ENCODE peak calls at places on chromosomes 3 and 15, in five cellular contexts. One of them, this sample, is unnamed.
A peak's percentile ranks its signal among the peaks of the same experiment; 100 is the strongest.

GRCh38 chr3:62131620-62132019 is 241.7 kb downstream of the FEZF2 start:
- DNase-seq in HEK293T: no peak
- DNase-seq in GM12878: no peak
- DNase-seq in K562: peak; percentile 29
- DNase-seq in SK-N-SH: peak; percentile 28
- DNase-seq in this sample: no peak

GRCh38 chr15:26970712-26971210 is at the start of gene GABRG3:
- DNase-seq in HEK293T: no peak
- DNase-seq in K562: no peak
- DNase-seq in GM12878: no peak
- DNase-seq in SK-N-SH: peak; percentile 79
- DNase-seq in this sample: no peak

GRCh38 chr3:38454179-38454883 is 641 bp downstream of the ACVR2B start:
- DNase-seq in HEK293T: peak; percentile 42
- DNase-seq in SK-N-SH: peak; percentile 68
- DNase-seq in GM12878: no peak
- DNase-seq in K562: peak; percentile 81
- DNase-seq in this sample: no peak

GRCh38 chr3:73508330-73508954 is 116.3 kb downstream of the PDZRN3 start:
- DNase-seq in GM12878: no peak
- DNase-seq in K562: peak; percentile 41
- DNase-seq in SK-N-SH: peak; percentile 51
- DNase-seq in HEK293T: peak; percentile 69
- DNase-seq in this sample: peak; percentile 44

GRCh38 chr3:95775486-95776094 is 1038.8 kb upstream of the EPHA6 start:
- DNase-seq in GM12878: no peak
- DNase-seq in K562: no peak
- DNase-seq in HEK293T: no peak
- DNase-seq in SK-N-SH: no peak
- DNase-seq in this sample: no peak

GRCh38 chr15:65196637-65197336 is 11.6 kb upstream of the CLPX start:
- DNase-seq in K562: no peak
- DNase-seq in SK-N-SH: no peak
- DNase-seq in HEK293T: no peak
- DNase-seq in GM12878: no peak
- DNase-seq in this sample: no peak

GRCh38 chr3:75294124-75294523 is 370.0 kb upstream of the FRG2C start:
- DNase-seq in SK-N-SH: peak; percentile 78
- DNase-seq in GM12878: no peak
- DNase-seq in K562: peak; percentile 14
- DNase-seq in HEK293T: peak; percentile 47
- DNase-seq in this sample: peak; percentile 2

GRCh38 chr15:35540885-35541284 is 5.1 kb downstream of the DPH6 start:
- DNase-seq in K562: no peak
- DNase-seq in GM12878: no peak
- DNase-seq in SK-N-SH: no peak
- DNase-seq in HEK293T: no peak
- DNase-seq in this sample: no peak

GRCh38 chr3:104291878-104292277 is 1074.8 kb upstream of the ALCAM start:
- DNase-seq in K562: no peak
- DNase-seq in GM12878: no peak
- DNase-seq in SK-N-SH: no peak
- DNase-seq in HEK293T: no peak
- DNase-seq in this sample: no peak

GRCh38 chr3:52017467-52018065 is 21.9 kb upstream of the RPL29 start:
- DNase-seq in HEK293T: no peak
- DNase-seq in K562: no peak
- DNase-seq in GM12878: no peak
- DNase-seq in SK-N-SH: no peak
- DNase-seq in this sample: no peak

GRCh38 chr3:141656771-141657170 is 81.3 kb upstream of the RNF7 start:
- DNase-seq in K562: no peak
- DNase-seq in GM12878: no peak
- DNase-seq in SK-N-SH: no peak
- DNase-seq in HEK293T: no peak
- DNase-seq in this sample: no peak

GRCh38 chr15:29819979-29820801 is 2.1 kb downstream of the TJP1 start:
- DNase-seq in K562: no peak
- DNase-seq in GM12878: no peak
- DNase-seq in SK-N-SH: no peak
- DNase-seq in HEK293T: no peak
- DNase-seq in this sample: no peak

GRCh38 chr3:123799544-123800351 is 84.4 kb downstream of the MYLK start:
- DNase-seq in GM12878: no peak
- DNase-seq in HEK293T: no peak
- DNase-seq in K562: no peak
- DNase-seq in SK-N-SH: no peak
- DNase-seq in this sample: peak; percentile 89

GRCh38 chr15:91100561-91101355 is 701 bp downstream of the SV2B start:
- DNase-seq in HEK293T: no peak
- DNase-seq in K562: no peak
- DNase-seq in SK-N-SH: peak; percentile 37
- DNase-seq in GM12878: no peak
- DNase-seq in this sample: no peak

GRCh38 chr3:144864646-144865045 is 893.0 kb downstream of the DIPK2A start:
- DNase-seq in GM12878: no peak
- DNase-seq in K562: no peak
- DNase-seq in HEK293T: no peak
- DNase-seq in SK-N-SH: no peak
- DNase-seq in this sample: no peak

GRCh38 chr15:44541282-44541958 is 4.5 kb downstream of the EIF3J start:
- DNase-seq in HEK293T: no peak
- DNase-seq in GM12878: no peak
- DNase-seq in SK-N-SH: no peak
- DNase-seq in K562: no peak
- DNase-seq in this sample: peak; percentile 16

GRCh38 chr3:20215636-20216035 is 29.6 kb upstream of the SGO1 start:
- DNase-seq in SK-N-SH: no peak
- DNase-seq in HEK293T: no peak
- DNase-seq in GM12878: no peak
- DNase-seq in K562: no peak
- DNase-seq in this sample: no peak

GRCh38 chr15:75904241-75904631 is 558 bp downstream of the FBXO22 start:
- DNase-seq in GM12878: no peak
- DNase-seq in K562: no peak
- DNase-seq in SK-N-SH: peak; percentile 61
- DNase-seq in HEK293T: peak; percentile 50
- DNase-seq in this sample: peak; percentile 43

GRCh38 chr15:35630570-35630969 is 84.6 kb upstream of the DPH6 start:
- DNase-seq in SK-N-SH: no peak
- DNase-seq in K562: no peak
- DNase-seq in HEK293T: no peak
- DNase-seq in GM12878: no peak
- DNase-seq in this sample: peak; percentile 1

GRCh38 chr3:52407779-52408178 is 37.1 kb downstream of the SEMA3G start:
- DNase-seq in HEK293T: no peak
- DNase-seq in K562: no peak
- DNase-seq in GM12878: no peak
- DNase-seq in SK-N-SH: peak; percentile 11
- DNase-seq in this sample: no peak

GRCh38 chr3:97838393-97838792 is 16.6 kb downstream of the CRYBG3 start:
- DNase-seq in HEK293T: no peak
- DNase-seq in SK-N-SH: no peak
- DNase-seq in GM12878: no peak
- DNase-seq in K562: no peak
- DNase-seq in this sample: no peak
- TF ChIP-seq FOXM1 in HEK293T: no peak
- TF ChIP-seq FOXM1 in SK-N-SH: no peak
- TF ChIP-seq FOXM1 in GM12878: no peak
- TF ChIP-seq FOXM1 in K562: no peak
- TF ChIP-seq FOXM1 in this sample: no peak

GRCh38 chr3:135992072-135992471 is 26.5 kb downstream of the PPP2R3A start:
- DNase-seq in SK-N-SH: no peak
- DNase-seq in K562: no peak
- DNase-seq in GM12878: no peak
- DNase-seq in HEK293T: no peak
- DNase-seq in this sample: no peak
- TF ChIP-seq FOXM1 in SK-N-SH: peak; percentile 67
- TF ChIP-seq FOXM1 in K562: no peak
- TF ChIP-seq FOXM1 in GM12878: no peak
- TF ChIP-seq FOXM1 in HEK293T: no peak
- TF ChIP-seq FOXM1 in this sample: no peak

DNA sequence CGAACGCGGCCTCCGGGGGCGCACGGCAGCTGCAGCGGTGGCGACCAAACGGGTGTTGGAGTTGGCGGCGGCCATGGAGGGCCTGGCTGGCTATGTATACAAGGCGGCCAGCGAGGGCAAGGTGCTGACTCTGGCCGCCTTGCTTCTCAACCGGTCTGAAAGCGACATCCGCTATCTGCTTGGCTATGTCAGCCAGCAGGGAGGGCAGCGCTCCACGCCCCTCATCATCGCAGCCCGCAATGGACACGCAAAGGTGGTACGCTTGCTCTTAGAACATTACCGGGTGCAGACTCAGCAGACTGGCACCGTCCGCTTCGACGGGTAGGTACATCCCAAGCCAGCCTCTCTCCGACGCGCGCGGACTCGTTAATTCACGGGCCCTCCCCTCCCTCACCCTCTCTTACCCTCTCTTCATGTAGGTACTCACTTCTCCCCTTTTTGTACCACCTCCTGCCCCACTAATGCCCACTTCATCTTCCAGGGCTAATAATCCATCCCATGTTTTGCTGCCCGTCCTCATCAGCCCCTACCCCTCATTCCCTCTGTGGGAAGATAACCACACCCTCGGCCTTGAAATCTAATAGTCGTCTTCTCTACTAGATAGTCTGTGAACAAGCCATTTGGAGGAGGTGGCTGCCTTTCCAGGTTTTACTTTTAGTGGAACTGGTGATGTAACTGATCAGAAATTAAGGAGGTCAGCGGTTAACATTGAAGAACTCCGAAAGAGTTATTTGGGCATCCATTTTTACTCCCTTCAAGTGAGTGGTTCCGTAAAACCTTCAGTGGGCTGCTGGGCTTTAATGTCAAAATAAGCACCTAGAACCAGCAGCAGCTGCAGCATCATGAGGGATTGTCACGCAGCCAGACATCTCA is 1.0 kb downstream of the FEM1B start:
- DNase-seq in HEK293T: peak; percentile 52
- DNase-seq in SK-N-SH: peak; percentile 53
- DNase-seq in K562: no peak
- DNase-seq in GM12878: no peak
- DNase-seq in this sample: peak; percentile 65
- TF ChIP-seq FOXM1 in HEK293T: no peak
- TF ChIP-seq FOXM1 in SK-N-SH: no peak
- TF ChIP-seq FOXM1 in K562: no peak
- TF ChIP-seq FOXM1 in GM12878: no peak
- TF ChIP-seq FOXM1 in this sample: no peak

GRCh38 chr3:196872316-196872715 is 4.6 kb downstream of the SENP5 start:
- DNase-seq in GM12878: no peak
- DNase-seq in HEK293T: no peak
- DNase-seq in SK-N-SH: no peak
- DNase-seq in K562: no peak
- DNase-seq in this sample: no peak

GRCh38 chr3:196867507-196868296 is at the start of gene SENP5:
- DNase-seq in HEK293T: peak; percentile 88
- DNase-seq in K562: peak; percentile 95
- DNase-seq in GM12878: peak; percentile 43
- DNase-seq in SK-N-SH: peak; percentile 97
- DNase-seq in this sample: peak; percentile 75

GRCh38 chr3:196867155-196867506 is 589 bp upstream of the SENP5 start:
- DNase-seq in GM12878: no peak
- DNase-seq in SK-N-SH: no peak
- DNase-seq in K562: no peak
- DNase-seq in HEK293T: no peak
- DNase-seq in this sample: no peak

GRCh38 chr3:196868297-196868661 is 559 bp downstream of the SENP5 start:
- DNase-seq in GM12878: no peak
- DNase-seq in HEK293T: peak; percentile 29
- DNase-seq in SK-N-SH: peak; percentile 60
- DNase-seq in K562: no peak
- DNase-seq in this sample: peak; percentile 20
- TF ChIP-seq FOXM1 in GM12878: no peak
- TF ChIP-seq FOXM1 in HEK293T: no peak
- TF ChIP-seq FOXM1 in SK-N-SH: no peak
- TF ChIP-seq FOXM1 in K562: no peak
- TF ChIP-seq FOXM1 in this sample: no peak